ENCODE peak calls at places on chromosome 13, in ten cellular contexts. Z is cardiac muscle cell; X is CD4-positive, alpha-beta T cell; E is fibroblast of lung; S is omental fat pad; M is spleen; J is GM12878; P is A549; I is fibroblast of the aortic adventitia; D is lung. Q is an unnamed sample.
A peak's percentile ranks its signal among the peaks of the same experiment; 100 is the strongest.

GRCh38 chr13:80336335-80336734 is 4.6 kb downstream of the SPRY2 start:
- DNase-seq in Z (peak; percentile 69), J (no peak), I (peak; percentile 74), P (no peak), M (no peak), S (no peak), D (no peak), E (peak; percentile 52), X (no peak), Q (no peak)

GRCh38 chr13:92842145-92842544 is 384.5 kb upstream of the GPC6 start:
- DNase-seq in S (no peak), X (no peak), Z (peak; percentile 91), D (no peak), J (no peak), M (no peak), I (peak; percentile 96), P (no peak), E (peak; percentile 92), Q (no peak)

GRCh38 chr13:45396548-45397095 is 21.6 kb downstream of the SLC25A30 start:
- DNase-seq in J (no peak), S (no peak), M (no peak), P (no peak), I (peak; percentile 14), X (no peak), E (no peak), D (no peak), Z (peak; percentile 48), Q (no peak)

GRCh38 chr13:107866007-107866665 is 349.2 kb downstream of the LIG4 start:
- DNase-seq in X (no peak), M (no peak), S (no peak), P (no peak), Z (peak; percentile 51), I (no peak), J (no peak), E (no peak), D (no peak), Q (no peak)

GRCh38 chr13:26185720-26186119 is 36.4 kb downstream of the RNF6 start:
- DNase-seq in E (no peak), P (no peak), Z (no peak), X (no peak), I (no peak), J (no peak), D (no peak), M (no peak), S (no peak), Q (no peak)

GRCh38 chr13:94157705-94158218 is 321.7 kb downstream of the DCT start:
- DNase-seq in E (peak; percentile 92), I (peak; percentile 80), P (no peak), D (no peak), S (no peak), X (no peak), M (no peak), J (no peak), Z (peak; percentile 93), Q (no peak)

GRCh38 chr13:85406269-85406975 is 392.8 kb downstream of the SLITRK6 start:
- DNase-seq in D (no peak), P (no peak), J (no peak), Z (no peak), I (no peak), E (no peak), M (no peak), X (no peak), S (no peak), Q (no peak)

GRCh38 chr13:101579291-101579802 is 126.9 kb downstream of the ITGBL1 start:
- DNase-seq in X (no peak), D (no peak), E (peak; percentile 65), P (no peak), M (no peak), S (no peak), J (no peak), Z (peak; percentile 25), I (peak; percentile 65), Q (no peak)

GRCh38 chr13:30453727-30454126 is 12.0 kb downstream of the HMGB1 start:
- DNase-seq in S (no peak), Z (peak; percentile 24), P (no peak), I (no peak), D (no peak), M (no peak), X (no peak), E (no peak), J (no peak), Q (no peak)

GRCh38 chr13:74774252-74774651 is 640.0 kb upstream of the KLF12 start:
- DNase-seq in M (no peak), P (no peak), S (no peak), I (peak; percentile 73), Z (peak; percentile 49), E (peak; percentile 62), D (no peak), X (no peak), J (no peak), Q (no peak)

GRCh38 chr13:27117158-27117557 is 54.5 kb downstream of the USP12 start:
- DNase-seq in P (no peak), D (no peak), X (no peak), M (no peak), S (no peak), E (peak; percentile 54), J (no peak), Z (no peak), I (peak; percentile 24), Q (no peak)

GRCh38 chr13:41133951-41134350 is 1.3 kb upstream of the KBTBD6 start:
- DNase-seq in P (no peak), I (no peak), D (no peak), S (no peak), X (no peak), Z (no peak), J (no peak), E (no peak), M (no peak), Q (no peak)

GRCh38 chr13:41132512-41133152 is at the start of gene KBTBD6:
- DNase-seq in M (peak; percentile 99), S (peak; percentile 82), D (peak; percentile 96), I (peak; percentile 99), E (peak; percentile 99), X (peak; percentile 86), J (peak; percentile 92), Z (peak; percentile 99), P (peak; percentile 56), Q (peak; percentile 93)

GRCh38 chr13:41127746-41128145 is 4.9 kb downstream of the KBTBD6 start:
- DNase-seq in D (no peak), P (no peak), M (no peak), I (peak; percentile 17), S (no peak), E (peak; percentile 19), Z (peak; percentile 41), J (no peak), X (no peak), Q (no peak)

DNA sequence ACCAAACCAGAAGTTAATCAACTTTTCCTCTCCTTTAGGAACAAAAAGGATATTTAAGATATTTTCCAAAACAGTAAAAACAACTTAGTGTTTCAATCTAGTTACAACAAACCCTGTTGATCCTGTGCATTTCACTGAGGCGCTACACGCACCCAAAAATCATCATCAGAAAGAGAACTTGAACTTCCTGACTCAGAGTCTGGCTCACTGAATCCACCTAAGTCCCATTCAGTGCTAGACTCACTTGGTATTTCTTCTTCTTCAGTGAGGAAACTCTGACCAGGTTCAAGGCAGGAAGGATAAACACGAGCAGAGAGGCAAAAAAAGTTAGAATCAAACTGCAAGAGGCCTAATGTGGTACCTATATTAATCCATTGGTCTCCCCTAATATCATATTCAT is 2.2 kb downstream of the KBTBD6 start:
- DNase-seq in Z (no peak), M (no peak), X (no peak), D (no peak), E (peak; percentile 26), J (no peak), P (no peak), I (no peak), S (no peak), Q (no peak)
- TF ChIP-seq CTCF in Z (no peak), M (no peak), X (no peak), D (no peak), E (no peak), J (no peak), P (no peak), I (no peak), S (no peak), Q (no peak)

GRCh38 chr13:33606692-33607091 is 211.3 kb upstream of the RFC3 start:
- DNase-seq in Z (peak; percentile 38), D (no peak), M (no peak), I (no peak), J (no peak), E (peak; percentile 20), P (no peak), X (no peak), S (no peak), Q (no peak)
- TF ChIP-seq CTCF in Z (peak; percentile 14), D (no peak), M (no peak), I (no peak), J (no peak), E (no peak), P (peak; percentile 35), X (no peak), S (no peak), Q (no peak)

DNA sequence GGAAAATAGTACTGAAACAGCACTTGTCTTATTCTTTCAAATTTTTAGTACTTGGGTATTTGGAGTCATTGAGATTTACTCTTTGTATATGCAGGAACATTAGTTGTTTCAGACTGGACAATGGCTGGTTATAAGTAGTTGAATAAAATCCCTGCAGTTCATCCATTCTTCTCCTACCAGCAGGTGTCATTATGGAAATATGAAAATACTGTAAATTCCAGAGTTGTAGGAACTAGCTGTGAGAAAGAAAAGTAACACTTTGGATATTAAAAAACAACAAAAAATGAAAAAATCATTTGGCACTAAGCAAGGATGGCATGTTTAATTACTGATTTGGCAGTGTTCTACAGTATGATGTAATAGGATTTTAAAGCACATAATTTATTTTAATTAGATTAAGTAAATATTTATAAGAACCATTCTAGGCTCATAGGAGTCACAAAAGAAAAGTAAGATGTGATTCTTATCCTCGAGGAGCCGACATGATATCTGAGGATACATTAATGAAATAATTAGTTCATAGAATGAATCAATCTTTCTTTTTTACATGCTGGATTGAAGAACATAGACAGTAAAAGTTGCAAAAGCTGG is 155.3 kb downstream of the KCNRG start:
- DNase-seq in J (no peak), S (no peak), D (no peak), P (no peak), Z (peak; percentile 53), X (no peak), I (peak; percentile 71), E (peak; percentile 67), M (no peak), Q (no peak)
- TF ChIP-seq CTCF in J (no peak), S (no peak), D (no peak), P (peak; percentile 51), Z (peak; percentile 46), X (peak; percentile 9), I (peak; percentile 59), E (peak; percentile 49), M (no peak), Q (no peak)

DNA sequence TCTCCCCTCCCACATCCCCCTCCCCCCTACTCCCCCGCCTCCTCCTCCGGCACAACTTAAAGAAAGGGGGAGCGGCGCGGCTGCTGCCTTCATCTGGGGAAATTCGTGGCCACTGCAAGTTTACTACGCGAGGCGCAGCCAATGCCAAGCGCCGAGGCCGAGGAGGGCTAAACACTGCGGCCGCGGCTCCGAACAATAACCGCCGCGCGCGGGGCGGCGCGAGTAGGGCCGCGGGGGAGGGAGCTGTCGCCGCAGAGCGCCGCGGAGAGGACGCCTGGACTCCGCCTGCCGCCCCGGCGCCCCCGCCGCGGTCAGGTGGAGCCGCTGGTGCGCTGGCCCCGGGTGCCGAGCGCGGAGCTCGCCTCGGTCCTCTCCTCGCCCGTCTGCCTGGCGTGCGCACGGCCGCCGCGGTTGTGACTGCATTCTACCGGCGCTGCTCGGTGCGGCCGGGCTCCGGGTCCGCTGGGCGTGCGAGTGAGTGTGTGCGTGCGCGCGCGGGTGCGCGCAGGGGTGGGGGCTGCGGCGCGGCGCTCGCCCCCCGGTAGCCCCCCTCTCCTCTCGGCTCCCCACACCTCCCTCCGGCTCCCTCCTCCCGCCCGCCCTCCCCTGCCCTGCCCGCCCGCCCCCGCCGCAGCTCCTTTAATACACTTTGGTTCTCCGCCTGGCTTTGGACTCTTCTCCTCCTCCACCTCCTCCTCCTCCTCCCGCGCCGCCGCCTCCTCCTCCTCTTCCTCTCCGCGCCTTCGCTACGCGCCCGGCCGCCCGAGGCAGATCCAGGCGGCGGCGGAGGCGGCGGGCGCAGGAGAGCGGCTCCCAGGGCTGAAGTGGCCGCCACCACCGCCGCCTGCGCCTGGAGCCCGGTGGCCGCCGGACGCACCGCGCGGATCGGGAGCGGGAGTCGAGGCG is at the start of gene ZIC2:
- DNase-seq in E (no peak), X (no peak), Z (peak; percentile 34), S (no peak), J (no peak), M (peak; percentile 72), P (no peak), I (no peak), D (no peak), Q (no peak)
- TF ChIP-seq CTCF in E (no peak), X (no peak), Z (no peak), S (no peak), J (no peak), M (no peak), P (no peak), I (no peak), D (no peak), Q (no peak)